ENCODE peak calls at places on chromosomes 16 and 17, in nine cellular contexts. M is cardiac muscle cell, N is cardiac fibroblast, K is BJ, J is bronchial epithelial cell, E is neural progenitor cell, A is astrocyte, V is Panc1, Y is kidney epithelial cell. W is an unnamed sample.

GRCh38 chr16:78639775-78640174 is 540.3 kb downstream of the WWOX start:
- DNase-seq in M (no peak), N (no peak), V (no peak), A (no peak), K (no peak), Y (no peak), E (no peak), J (no peak), W (no peak)

GRCh38 chr16:84795338-84796053 is 24.3 kb upstream of the CRISPLD2 start:
- DNase-seq in M (peak; percentile 97), A (peak; percentile 85), J (peak; percentile 35), N (peak; percentile 97), Y (peak; percentile 56), K (peak; percentile 89), E (no peak), V (no peak), W (peak; percentile 96)

GRCh38 chr16:2507052-2507678 is 6.6 kb upstream of the ATP6V0C start:
- DNase-seq in K (no peak), Y (no peak), J (no peak), M (no peak), A (no peak), N (no peak), V (no peak), E (no peak), W (no peak)

GRCh38 chr16:19757026-19757425 is 39.0 kb downstream of the IQCK start:
- DNase-seq in K (no peak), A (peak; percentile 38), V (no peak), M (no peak), J (peak; percentile 49), Y (no peak), E (no peak), N (no peak), W (no peak)

GRCh38 chr16:30700491-30700890 is 1.5 kb downstream of the SRCAP start:
- DNase-seq in N (peak; percentile 72), K (no peak), A (peak; percentile 63), J (no peak), E (no peak), V (no peak), Y (no peak), M (peak; percentile 72), W (no peak)

GRCh38 chr17:44900894-44901293 is 1.6 kb upstream of the EFTUD2 start:
- DNase-seq in V (no peak), M (peak; percentile 95), A (peak; percentile 79), K (no peak), J (peak; percentile 67), N (peak; percentile 95), E (no peak), Y (no peak), W (peak; percentile 27)

GRCh38 chr16:3597226-3597625 is 14.2 kb downstream of the SLX4 start:
- DNase-seq in K (no peak), A (no peak), J (no peak), N (no peak), Y (no peak), M (no peak), V (no peak), E (no peak), W (no peak)

GRCh38 chr17:2043785-2044184 is 2.0 kb downstream of the OVCA2 start:
- DNase-seq in V (no peak), E (no peak), K (no peak), A (peak; percentile 75), N (no peak), J (peak; percentile 81), Y (no peak), M (no peak), W (no peak)

GRCh38 chr17:40419559-40420331 is 2.0 kb upstream of the TOP2A start:
- DNase-seq in Y (no peak), V (no peak), E (peak; percentile 34), K (no peak), N (no peak), A (no peak), J (no peak), M (no peak), W (no peak)

DNA sequence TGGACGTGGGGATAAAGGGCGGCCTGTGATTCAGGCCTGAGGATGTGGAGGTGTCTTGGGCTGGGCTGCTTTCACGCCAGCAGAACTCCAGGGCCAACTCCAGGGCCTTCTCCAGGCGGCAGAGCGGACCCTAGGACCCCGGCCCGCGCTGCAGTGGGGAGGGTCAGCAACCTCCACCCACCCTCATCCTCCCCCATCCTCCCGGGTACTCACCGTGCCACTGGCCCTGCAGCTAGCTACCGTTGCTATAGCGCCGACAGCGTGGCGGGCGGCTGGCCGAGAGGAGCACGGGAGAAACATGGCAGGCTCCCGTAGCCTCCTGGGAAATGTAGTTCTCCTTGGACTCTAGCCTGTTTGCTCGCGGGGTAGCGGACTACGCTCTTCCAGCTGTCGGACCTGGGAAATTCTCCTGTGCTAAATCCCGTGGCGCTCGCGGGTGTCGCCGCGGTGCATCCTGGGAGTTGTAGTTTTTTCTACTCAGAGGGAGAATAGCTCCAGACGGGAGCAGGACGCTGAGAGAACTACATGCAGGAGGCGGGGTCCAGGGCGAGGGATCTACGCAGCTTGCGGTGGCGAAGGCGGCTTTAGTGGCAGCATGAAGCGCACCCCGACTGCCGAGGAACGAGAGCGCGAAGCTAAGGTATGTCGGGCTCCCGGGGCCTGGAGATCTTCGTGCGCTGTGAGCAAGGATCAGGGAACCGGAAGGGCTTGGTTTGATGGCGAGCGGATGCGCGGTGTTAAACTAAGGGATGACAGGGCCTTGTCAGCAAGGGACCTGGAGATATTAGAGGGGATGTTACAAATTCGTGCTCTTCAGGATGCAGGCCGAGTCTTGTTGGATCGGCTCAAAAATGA is at the start of the genes FTO and RPGRIP1L:
- DNase-seq in J (peak; percentile 98), K (peak; percentile 98), V (peak; percentile 95), E (peak; percentile 99), N (peak; percentile 99), Y (peak; percentile 95), A (peak; percentile 97), M (peak; percentile 99), W (peak; percentile 98)
- TF ChIP-seq CTCF in J (no peak), K (no peak), V (no peak), E (peak; percentile 10), N (no peak), Y (no peak), A (no peak), M (no peak), W (no peak)

GRCh38 chr16:70412385-70412784 is 26.5 kb downstream of the ST3GAL2 start:
- DNase-seq in K (no peak), M (no peak), N (no peak), Y (no peak), J (no peak), A (no peak), E (no peak), V (no peak), W (no peak)

GRCh38 chr16:70402916-70403659 is 35.8 kb downstream of the ST3GAL2 start:
- DNase-seq in M (peak; percentile 67), Y (no peak), J (peak; percentile 50), N (peak; percentile 50), V (no peak), E (no peak), A (no peak), K (no peak), W (no peak)

GRCh38 chr16:70410736-70411135 is 28.2 kb downstream of the ST3GAL2 start:
- DNase-seq in K (no peak), Y (no peak), J (no peak), A (peak; percentile 16), V (no peak), N (no peak), M (no peak), E (no peak), W (no peak)

DNA sequence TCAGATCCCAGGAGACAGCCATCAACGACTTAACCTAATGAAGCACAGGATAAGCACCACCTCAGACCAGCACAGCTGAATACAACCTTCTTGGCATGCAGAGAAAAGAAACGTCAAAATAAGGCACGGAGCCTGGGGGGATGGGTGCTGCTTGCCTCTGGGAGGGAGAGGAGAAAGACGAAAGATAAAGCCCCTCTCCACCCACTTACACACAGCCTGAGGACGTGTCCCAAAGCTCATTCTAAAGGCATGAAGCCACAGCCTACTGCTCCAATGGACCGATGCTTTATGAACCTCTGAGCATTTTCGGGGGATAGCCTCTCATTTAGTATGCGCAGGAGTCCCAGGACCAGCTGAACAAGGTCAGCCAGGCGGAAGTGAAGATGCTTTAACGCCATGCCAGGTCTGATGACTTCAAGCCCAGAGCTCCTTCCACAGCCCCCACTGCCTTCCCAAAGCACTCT is 31.1 kb downstream of the ST3GAL2 start:
- DNase-seq in V (no peak), A (no peak), Y (no peak), M (no peak), N (no peak), J (no peak), K (no peak), E (peak; percentile 63), W (no peak)
- H3K4me3 ChIP-seq in V (no peak overlapping the region), A (no peak overlapping the region), Y (no peak overlapping the region), M (no peak overlapping the region), N (no peak overlapping the region), J (no peak overlapping the region), K (no peak overlapping the region), E (peak overlapping the region; percentile 22), W (no peak overlapping the region)

GRCh38 chr16:13766334-13766733 is 153.6 kb upstream of the ERCC4 start:
- DNase-seq in Y (no peak), J (no peak), E (no peak), K (no peak), M (no peak), N (no peak), V (no peak), A (no peak), W (no peak)

GRCh38 chr16:13772782-13773181 is 147.2 kb upstream of the ERCC4 start:
- DNase-seq in N (no peak), M (no peak), A (no peak), J (no peak), Y (no peak), V (no peak), K (no peak), E (no peak), W (no peak)

GRCh38 chr16:13770436-13770835 is 149.5 kb upstream of the ERCC4 start:
- DNase-seq in V (no peak), K (no peak), N (no peak), Y (no peak), E (no peak), J (no peak), M (no peak), A (no peak), W (no peak)

GRCh38 chr16:13767215-13767614 is 152.7 kb upstream of the ERCC4 start:
- DNase-seq in N (no peak), E (peak; percentile 69), K (no peak), Y (peak; percentile 1), M (no peak), A (no peak), V (no peak), J (no peak), W (no peak)
- TF ChIP-seq CTCF in N (no peak), E (peak; percentile 72), K (no peak), Y (peak; percentile 50), M (no peak), A (no peak), V (peak; percentile 46), J (no peak), W (no peak)

GRCh38 chr16:88017551-88018101 is 66.4 kb downstream of the BANP start:
- DNase-seq in N (no peak), M (no peak), Y (no peak), A (no peak), K (no peak), V (no peak), E (no peak), J (no peak), W (no peak)
- H3K4me3 ChIP-seq in N (no peak overlapping the region), M (no peak overlapping the region), Y (no peak overlapping the region), A (no peak overlapping the region), K (no peak overlapping the region), V (no peak overlapping the region), E (no peak overlapping the region), J (no peak overlapping the region), W (no peak overlapping the region)

W was measured in AG04450.